ENCODE peak calls at places on chromosomes 5 and 9, in seven cellular contexts. S, R, Q, I, Y, T and O are unnamed samples. For H3K9me3, the result is how much of the 10 kb centered on the place peaks cover.

GRCh38 chr5:112733586-112733985 is 4.1 kb upstream of the APC start:
- ATAC-seq in S (no peak), R (no peak), Q (no peak), I (no peak), Y (no peak), T (no peak), O (no peak)

GRCh38 chr5:150443242-150444075 is 6.1 kb downstream of the RPS14 start:
- ATAC-seq in S (no peak), R (no peak), Q (no peak), I (no peak), Y (no peak), T (no peak), O (no peak)

GRCh38 chr5:102811962-102812361 is 56.9 kb downstream of the PAM start:
- ATAC-seq in S (no peak), R (no peak), Q (no peak), I (no peak), Y (no peak), T (peak), O (no peak)

GRCh38 chr9:128081052-128081451 is 13.0 kb downstream of the SLC25A25 start:
- ATAC-seq in S (peak), R (peak), Q (no peak), I (no peak), Y (peak), T (no peak), O (peak)

GRCh38 chr5:72187388-72188070 is 80.3 kb downstream of the MAP1B start:
- ATAC-seq in S (no peak), R (no peak), Q (no peak), I (no peak), Y (no peak), T (no peak), O (no peak)

GRCh38 chr5:156394642-156395393 is 67.9 kb downstream of the SGCD start:
- ATAC-seq in S (no peak), R (no peak), Q (no peak), I (no peak), Y (peak), T (peak), O (peak)

GRCh38 chr5:170638454-170639220 is 134.8 kb downstream of the KCNIP1 start:
- ATAC-seq in S (peak), R (peak), Q (peak), I (peak), Y (peak), T (no peak), O (no peak)

GRCh38 chr5:58545912-58546311 is 37.0 kb upstream of the RAB3C start:
- ATAC-seq in S (no peak), R (no peak), Q (no peak), I (no peak), Y (no peak), T (no peak), O (no peak)

GRCh38 chr5:22488427-22488826 is 364.7 kb downstream of the CDH12 start:
- ATAC-seq in S (no peak), R (no peak), Q (no peak), I (no peak), Y (no peak), T (no peak), O (no peak)

GRCh38 chr5:164013077-164013670 is 507.8 kb downstream of the MAT2B start:
- ATAC-seq in S (peak), R (no peak), Q (peak), I (peak), Y (no peak), T (no peak), O (no peak)

GRCh38 chr9:34363619-34364351 is 12.9 kb downstream of the MYORG start:
- ATAC-seq in S (no peak), R (no peak), Q (no peak), I (no peak), Y (peak), T (peak), O (no peak)

GRCh38 chr5:173853370-173854131 is 34.6 kb upstream of the CPEB4 start:
- ATAC-seq in S (no peak), R (no peak), Q (no peak), I (no peak), Y (peak), T (no peak), O (no peak)

GRCh38 chr9:112570731-112571167 is 84.1 kb downstream of the KIAA1958 start:
- ATAC-seq in S (no peak), R (no peak), Q (no peak), I (peak), Y (no peak), T (no peak), O (no peak)

GRCh38 chr5:68924490-68925145 is 169.2 kb upstream of the SLC30A5 start:
- ATAC-seq in S (peak), R (no peak), Q (no peak), I (peak), Y (peak), T (no peak), O (no peak)

GRCh38 chr9:136118061-136118366 is 661 bp downstream of the TMEM250 start:
- ATAC-seq in S (no peak), R (no peak), Q (no peak), I (no peak), Y (no peak), T (no peak), O (no peak)

GRCh38 chr9:105154723-105155191 is 89.7 kb upstream of the SLC44A1 start:
- ATAC-seq in S (peak), R (no peak), Q (peak), I (no peak), Y (peak), T (peak), O (peak)

GRCh38 chr9:108417726-108418125 is 438.1 kb downstream of the ACTL7B start:
- ATAC-seq in S (no peak), R (no peak), Q (no peak), I (no peak), Y (no peak), T (peak), O (no peak)

GRCh38 chr5:171577940-171578856 is 158.8 kb downstream of the FGF18 start:
- ATAC-seq in S (no peak), R (no peak), Q (no peak), I (peak), Y (peak), T (no peak), O (peak)

GRCh38 chr5:163489055-163489744 is 16.2 kb upstream of the MAT2B start:
- ATAC-seq in S (peak), R (no peak), Q (peak), I (no peak), Y (no peak), T (no peak), O (no peak)

GRCh38 chr5:125655156-125655555 is 768.1 kb upstream of the GRAMD2B start:
- ATAC-seq in S (no peak), R (no peak), Q (no peak), I (peak), Y (no peak), T (no peak), O (no peak)

GRCh38 chr9:94150890-94151660 is 66.8 kb downstream of the PTPDC1 start:
- ATAC-seq in S (no peak), R (no peak), Q (no peak), I (no peak), Y (no peak), T (no peak), O (no peak)

GRCh38 chr9:85224729-85225128 is 517.0 kb downstream of the AGTPBP1 start:
- ATAC-seq in S (no peak), R (no peak), Q (no peak), I (peak), Y (no peak), T (no peak), O (no peak)

GRCh38 chr5:105573575-105573974 is 2011.0 kb upstream of the NUDT12 start:
- ATAC-seq in S (no peak), R (no peak), Q (no peak), I (no peak), Y (no peak), T (no peak), O (no peak)

GRCh38 chr5:110639307-110639902 is 87.1 kb downstream of the TMEM232 start:
- ATAC-seq in S (no peak), R (no peak), Q (no peak), I (no peak), Y (no peak), T (no peak), O (no peak)

GRCh38 chr5:65867509-65868195 is 58.7 kb upstream of the ERBIN start:
- ATAC-seq in S (peak), R (no peak), Q (no peak), I (no peak), Y (peak), T (no peak), O (no peak)

GRCh38 chr9:86041331-86041741 is 58.0 kb downstream of the GOLM1 start:
- ATAC-seq in S (peak), R (no peak), Q (no peak), I (peak), Y (no peak), T (no peak), O (no peak)

GRCh38 chr5:68456756-68457217 is 241.2 kb downstream of the PIK3R1 start:
- ATAC-seq in S (peak), R (peak), Q (peak), I (peak), Y (peak), T (peak), O (peak)

GRCh38 chr5:43065384-43066230 is 25.5 kb upstream of the ANXA2R start:
- ATAC-seq in S (peak), R (peak), Q (no peak), I (peak), Y (peak), T (peak), O (no peak)

GRCh38 chr9:14203366-14204056 is 110.4 kb downstream of the NFIB start:
- ATAC-seq in S (peak), R (no peak), Q (no peak), I (peak), Y (peak), T (peak), O (peak)

GRCh38 chr5:84255318-84255717 is 129.4 kb downstream of the EDIL3 start:
- ATAC-seq in S (peak), R (no peak), Q (no peak), I (no peak), Y (no peak), T (no peak), O (no peak)

GRCh38 chr5:142184939-142185526 is 76.5 kb downstream of the NDFIP1 start:
- ATAC-seq in S (no peak), R (no peak), Q (no peak), I (no peak), Y (peak), T (no peak), O (no peak)

GRCh38 chr5:147466581-147466980 is 43.3 kb downstream of the DPYSL3 start:
- ATAC-seq in S (no peak), R (no peak), Q (no peak), I (no peak), Y (peak), T (no peak), O (peak)

GRCh38 chr9:121743441-121744001 is 92.1 kb downstream of the DAB2IP start:
- ATAC-seq in S (peak), R (peak), Q (peak), I (peak), Y (peak), T (peak), O (peak)
- H3K4me3 ChIP-seq in S (peak), R (peak), Q (peak), I (no peak), Y (peak), T (peak), O (peak)

DNA sequence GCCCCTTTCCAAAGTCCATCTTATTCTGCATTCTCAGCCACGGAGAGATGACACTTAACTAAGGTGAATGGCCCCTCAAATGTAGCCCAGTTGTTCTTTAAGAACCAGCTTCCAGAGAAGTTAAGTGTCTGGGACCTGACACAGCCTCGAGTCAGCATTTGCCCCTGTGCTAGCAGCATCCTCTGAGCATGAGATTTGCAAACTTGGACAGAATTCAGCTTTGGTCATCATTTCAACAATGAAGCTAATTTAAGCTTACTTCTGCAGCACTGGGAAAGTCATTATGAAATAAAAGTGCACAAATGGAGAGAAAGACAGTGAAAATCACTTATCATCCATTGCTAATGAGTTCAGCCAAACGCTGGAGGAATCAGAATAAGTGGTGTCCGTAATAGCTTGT is 61.9 kb downstream of the FAM78A start:
- ATAC-seq in S (peak), R (no peak), Q (no peak), I (no peak), Y (peak), T (no peak), O (no peak)
- TF ChIP-seq POLR2A in S (no peak), R (no peak), Q (no peak), I (no peak), Y (no peak), T (no peak), O (no peak)

GRCh38 chr9:113927277-113927676 is 51.2 kb downstream of the ZNF618 start:
- ATAC-seq in S (no peak), R (no peak), Q (no peak), I (no peak), Y (no peak), T (no peak), O (no peak)
- H3K9me3 ChIP-seq in S (under half), R (under half), Q (under half), I (under half), Y (under half), T (under half), O (under half)

DNA sequence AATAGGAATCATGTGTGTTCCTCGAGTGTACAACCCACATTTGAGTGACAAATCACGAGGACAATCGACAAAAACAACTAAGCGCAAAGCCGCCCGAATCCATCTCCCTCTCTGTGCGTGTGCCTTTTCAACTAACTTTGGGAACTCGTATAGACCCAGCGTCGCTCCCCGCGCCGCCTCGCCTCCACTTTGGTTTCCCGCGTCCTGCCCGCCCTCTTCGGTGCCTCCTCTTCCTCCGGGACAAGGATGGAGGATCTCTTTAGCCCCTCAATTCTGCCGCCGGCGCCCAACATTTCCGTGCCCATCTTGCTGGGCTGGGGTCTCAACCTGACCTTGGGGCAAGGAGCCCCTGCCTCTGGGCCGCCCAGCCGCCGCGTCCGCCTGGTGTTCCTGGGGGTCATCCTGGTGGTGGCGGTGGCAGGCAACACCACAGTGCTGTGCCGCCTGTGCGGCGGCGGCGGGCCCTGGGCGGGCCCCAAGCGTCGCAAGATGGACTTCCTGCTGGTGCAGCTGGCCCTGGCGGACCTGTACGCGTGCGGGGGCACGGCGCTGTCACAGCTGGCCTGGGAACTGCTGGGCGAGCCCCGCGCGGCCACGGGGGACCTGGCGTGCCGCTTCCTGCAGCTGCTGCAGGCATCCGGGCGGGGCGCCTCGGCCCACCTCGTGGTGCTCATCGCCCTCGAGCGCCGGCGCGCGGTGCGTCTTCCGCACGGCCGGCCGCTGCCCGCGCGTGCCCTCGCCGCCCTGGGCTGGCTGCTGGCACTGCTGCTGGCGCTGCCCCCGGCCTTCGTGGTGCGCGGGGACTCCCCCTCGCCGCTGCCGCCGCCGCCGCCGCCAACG is at the start of gene GPR150:
- ATAC-seq in S (peak), R (peak), Q (peak), I (peak), Y (peak), T (peak), O (peak)
- H3K4me3 ChIP-seq in S (peak), R (peak), Q (peak), I (peak), Y (peak), T (peak), O (peak)

GRCh38 chr9:124263800-124264426 is 6.2 kb downstream of the NEK6 start:
- ATAC-seq in S (no peak), R (no peak), Q (no peak), I (no peak), Y (no peak), T (no peak), O (no peak)
- TF ChIP-seq POLR2A in S (no peak), R (no peak), Q (no peak), I (no peak), Y (no peak), T (no peak), O (no peak)

GRCh38 chr5:32343058-32343672 is 30.4 kb upstream of the MTMR12 start:
- ATAC-seq in S (no peak), R (no peak), Q (no peak), I (no peak), Y (no peak), T (no peak), O (no peak)

GRCh38 chr5:32342656-32343055 is 29.9 kb upstream of the MTMR12 start:
- ATAC-seq in S (no peak), R (no peak), Q (no peak), I (no peak), Y (no peak), T (no peak), O (no peak)

GRCh38 chr5:32339878-32340277 is 27.1 kb upstream of the MTMR12 start:
- ATAC-seq in S (no peak), R (no peak), Q (no peak), I (no peak), Y (no peak), T (no peak), O (no peak)

GRCh38 chr5:32339198-32339597 is 26.5 kb upstream of the MTMR12 start:
- ATAC-seq in S (no peak), R (no peak), Q (no peak), I (no peak), Y (no peak), T (no peak), O (no peak)
- H3K9me3 ChIP-seq in S (under half), R (under half), Q (under half), I (under half), Y (under half), T (under half), O (under half)

DNA sequence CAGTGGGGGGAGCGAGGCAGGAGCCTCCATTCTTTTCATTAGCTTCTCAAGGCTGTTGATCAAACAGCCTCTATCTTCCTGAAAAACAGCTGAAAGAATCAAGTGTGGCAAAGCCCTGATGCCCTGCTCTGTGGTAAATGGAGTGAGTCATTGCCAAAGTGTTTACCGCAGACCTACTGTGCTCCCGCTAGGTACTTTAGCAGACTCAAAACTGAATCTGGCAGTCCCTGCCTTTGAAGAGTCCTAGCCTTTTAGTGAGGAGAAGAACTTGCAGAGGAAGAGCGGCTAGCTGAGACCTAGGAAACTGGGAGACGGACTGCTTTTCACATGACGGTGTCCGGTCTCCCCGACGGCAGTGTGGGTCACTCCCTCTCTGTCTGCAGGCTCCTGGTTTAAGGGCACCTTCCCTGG is 3.3 kb downstream of the ANKRD33B start:
- ATAC-seq in S (no peak), R (no peak), Q (no peak), I (no peak), Y (no peak), T (no peak), O (no peak)
- H3K4me3 ChIP-seq in S (no peak), R (no peak), Q (no peak), I (no peak), Y (no peak), T (no peak), O (peak)

GRCh38 chr9:71766663-71767062 is 1.6 kb downstream of the CEMIP2 start:
- ATAC-seq in S (no peak), R (no peak), Q (no peak), I (no peak), Y (no peak), T (no peak), O (no peak)

GRCh38 chr9:71769175-71770165 is 1.2 kb upstream of the CEMIP2 start:
- ATAC-seq in S (peak), R (peak), Q (peak), I (peak), Y (peak), T (peak), O (peak)

GRCh38 chr9:71765693-71766092 is 2.6 kb downstream of the CEMIP2 start:
- ATAC-seq in S (no peak), R (no peak), Q (no peak), I (no peak), Y (no peak), T (no peak), O (no peak)

GRCh38 chr9:71767421-71768321 is 642 bp downstream of the CEMIP2 start:
- ATAC-seq in S (peak), R (no peak), Q (peak), I (no peak), Y (no peak), T (no peak), O (no peak)

DNA sequence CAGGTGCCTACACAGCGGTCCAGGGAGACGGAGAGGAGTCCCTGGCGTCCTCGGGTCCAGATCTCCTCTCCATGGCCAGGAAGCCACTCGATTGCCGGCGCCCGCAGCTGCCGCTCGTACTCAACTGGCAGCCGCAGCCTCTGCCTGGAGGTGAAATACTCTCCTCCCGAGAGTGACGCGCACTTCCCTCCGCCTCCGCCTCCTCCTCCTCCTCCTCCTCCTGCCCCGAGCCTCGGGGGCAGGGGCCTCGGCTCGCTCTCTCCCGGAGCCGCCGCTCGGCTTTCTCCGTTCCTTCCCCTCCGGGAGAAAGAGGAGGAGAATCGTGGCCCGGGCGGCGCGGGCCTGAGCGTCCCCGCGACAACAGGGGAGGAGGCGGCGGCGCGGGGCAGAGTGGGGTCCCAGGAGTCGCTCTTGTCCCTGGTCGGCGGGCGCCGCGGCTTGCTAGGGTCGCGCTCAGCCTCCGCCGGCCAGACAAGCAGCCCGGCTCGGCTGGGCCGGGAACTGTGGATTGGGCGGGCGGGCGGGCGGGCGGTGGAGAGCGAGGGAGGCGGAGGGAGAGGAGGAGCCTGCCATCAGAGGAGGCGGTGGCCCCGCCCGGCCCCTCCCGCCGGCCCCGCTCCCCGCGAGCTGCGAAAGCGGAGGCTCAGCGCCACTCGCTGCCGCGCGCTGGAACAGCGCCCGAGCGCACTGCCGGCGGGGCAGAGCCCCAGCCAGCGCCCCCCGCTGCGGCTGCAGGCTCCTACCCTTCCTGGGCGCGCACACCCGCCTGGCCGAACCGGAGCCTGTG is at the start of gene CEMIP2:
- ATAC-seq in S (peak), R (peak), Q (peak), I (peak), Y (peak), T (peak), O (peak)
- TF ChIP-seq POLR2A in S (peak), R (peak), Q (peak), I (peak), Y (peak), T (peak), O (peak)

DNA sequence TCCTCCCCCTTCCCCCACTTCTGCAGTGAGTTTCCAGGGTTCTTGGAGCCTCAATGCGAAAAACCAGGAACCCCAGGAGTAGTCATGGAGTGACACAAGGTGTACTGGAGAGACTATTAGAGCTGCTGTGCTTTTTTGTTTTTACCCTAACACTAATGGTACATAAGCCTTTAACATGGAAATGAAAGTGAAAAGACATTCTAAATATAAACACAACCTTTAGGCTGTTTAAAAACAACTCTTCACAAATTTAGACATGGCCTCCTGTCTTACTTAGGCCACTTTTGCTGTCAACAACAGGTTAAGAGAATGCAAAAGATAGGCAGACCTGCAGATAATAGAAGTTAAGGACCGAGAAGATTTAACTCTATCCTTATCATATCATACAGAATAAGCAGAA is 232.2 kb downstream of the DENND1A start:
- ATAC-seq in S (no peak), R (no peak), Q (no peak), I (no peak), Y (no peak), T (no peak), O (no peak)
- H3K9me3 ChIP-seq in S (under half), R (under half), Q (under half), I (under half), Y (under half), T (under half), O (under half)